ENCODE peak calls at places on chromosomes 4 and X, in five cellular contexts. F, E, O, S and V are unnamed samples.

GRCh38 chr4:103567591-103567990 is 152.2 kb downstream of the TACR3 start:
- DNase-seq in F (no peak), E (no peak), O (peak), S (no peak), V (no peak)

GRCh38 chrX:110003167-110004156 is 548 bp downstream of the TMEM164 start:
- DNase-seq in F (no peak), E (no peak), O (peak), S (no peak), V (peak)

GRCh38 chrX:15158736-15159406 is 111.0 kb downstream of the ASB9 start:
- DNase-seq in F (no peak), E (no peak), O (no peak), S (no peak), V (no peak)

GRCh38 chrX:10176121-10177003 is 19.6 kb downstream of the CLCN4 start:
- DNase-seq in F (no peak), E (no peak), O (peak), S (no peak), V (no peak)

GRCh38 chr4:39576268-39576667 is 49.0 kb upstream of the UGDH start:
- DNase-seq in F (no peak), E (no peak), O (no peak), S (peak), V (peak)

GRCh38 chrX:119990409-119990994 is 47.0 kb upstream of the NKAP start:
- DNase-seq in F (no peak), E (no peak), O (peak), S (no peak), V (peak)

GRCh38 chr4:148415500-148415899 is 26.7 kb downstream of the NR3C2 start:
- DNase-seq in F (no peak), E (no peak), O (peak), S (peak), V (no peak)

GRCh38 chrX:68872171-68872570 is 43.4 kb downstream of the EFNB1 start:
- DNase-seq in F (no peak), E (no peak), O (no peak), S (no peak), V (no peak)

GRCh38 chr4:40976343-40976742 is 226.6 kb downstream of the NSUN7 start:
- DNase-seq in F (no peak), E (no peak), O (peak), S (peak), V (no peak)

GRCh38 chrX:134547047-134547679 is 87.2 kb downstream of the HPRT1 start:
- DNase-seq in F (no peak), E (no peak), O (no peak), S (peak), V (no peak)

GRCh38 chr4:27318740-27319139 is 458.1 kb downstream of the STIM2 start:
- DNase-seq in F (peak), E (no peak), O (no peak), S (peak), V (peak)

GRCh38 chr4:129526812-129527211 is 430.9 kb downstream of the C4orf33 start:
- DNase-seq in F (peak), E (no peak), O (peak), S (no peak), V (no peak)

GRCh38 chr4:100906973-100907372 is 389.2 kb upstream of the EMCN start:
- DNase-seq in F (no peak), E (no peak), O (no peak), S (no peak), V (no peak)

GRCh38 chrX:150683536-150684146 is 9.6 kb upstream of the MTMR1 start:
- DNase-seq in F (no peak), E (no peak), O (peak), S (peak), V (no peak)

GRCh38 chr4:76562161-76562560 is 127.1 kb downstream of the SHROOM3 start:
- DNase-seq in F (no peak), E (peak), O (no peak), S (peak), V (no peak)

GRCh38 chr4:154818230-154818629 is 37.2 kb downstream of the RBM46 start:
- DNase-seq in F (no peak), E (no peak), O (no peak), S (no peak), V (no peak)

GRCh38 chrX:96685205-96686099 is 810 bp downstream of the DIAPH2 start:
- DNase-seq in F (peak), E (no peak), O (peak), S (peak), V (peak)

GRCh38 chrX:119500061-119500800 is 32.0 kb downstream of the SLC25A5 start:
- DNase-seq in F (no peak), E (no peak), O (no peak), S (no peak), V (no peak)

GRCh38 chrX:27571164-27571563 is 19.0 kb upstream of the DCAF8L2 start:
- DNase-seq in F (no peak), E (no peak), O (no peak), S (no peak), V (no peak)

GRCh38 chr4:143667461-143667860 is 33.0 kb downstream of the FREM3 start:
- DNase-seq in F (no peak), E (peak), O (no peak), S (peak), V (no peak)

GRCh38 chr4:6761540-6762243 is 20.8 kb upstream of the KIAA0232 start:
- DNase-seq in F (no peak), E (no peak), O (no peak), S (no peak), V (no peak)

GRCh38 chr4:40202474-40202873 is 5.6 kb downstream of the RHOH start:
- DNase-seq in F (no peak), E (no peak), O (no peak), S (no peak), V (no peak)

GRCh38 chrX:13898603-13899002 is 81.7 kb upstream of the GPM6B start:
- DNase-seq in F (no peak), E (no peak), O (no peak), S (peak), V (no peak)

GRCh38 chr4:52665592-52665991 is 6.5 kb upstream of the USP46 start:
- DNase-seq in F (no peak), E (no peak), O (peak), S (no peak), V (no peak)

GRCh38 chrX:1165535-1166196 is 46.8 kb downstream of the CRLF2 start:
- DNase-seq in F (no peak), E (no peak), O (no peak), S (no peak), V (no peak)

GRCh38 chr4:2786152-2786671 is 6.7 kb upstream of the SH3BP2 start:
- DNase-seq in F (no peak), E (no peak), O (no peak), S (no peak), V (no peak)

GRCh38 chr4:86895692-86896488 is 3.7 kb upstream of the C4orf36 start:
- DNase-seq in F (peak), E (peak), O (peak), S (peak), V (no peak)

GRCh38 chrX:51336584-51336983 is 4.0 kb downstream of the NUDT10 start:
- DNase-seq in F (no peak), E (peak), O (peak), S (peak), V (peak)

GRCh38 chrX:102085706-102086105 is 39.8 kb upstream of the TCEAL2 start:
- DNase-seq in F (no peak), E (no peak), O (peak), S (no peak), V (no peak)

GRCh38 chrX:119189586-119189985 is 46.5 kb upstream of the PGRMC1 start:
- DNase-seq in F (no peak), E (no peak), O (peak), S (no peak), V (no peak)

GRCh38 chr4:81650871-81651270 is 179.2 kb upstream of the RASGEF1B start:
- DNase-seq in F (no peak), E (no peak), O (no peak), S (no peak), V (no peak)

GRCh38 chr4:143701365-143701764 is 890 bp upstream of the FREM3 start:
- DNase-seq in F (no peak), E (no peak), O (no peak), S (no peak), V (no peak)

GRCh38 chrX:56797966-56798711 is 69.1 kb downstream of the NBDY start:
- DNase-seq in F (no peak), E (no peak), O (no peak), S (no peak), V (peak)

GRCh38 chrX:138026211-138026610 is 460.3 kb downstream of the ZIC3 start:
- DNase-seq in F (no peak), E (no peak), O (peak), S (no peak), V (no peak)

GRCh38 chrX:1853916-1854315 is 239.1 kb downstream of the ASMT start:
- DNase-seq in F (no peak), E (no peak), O (no peak), S (no peak), V (no peak)

GRCh38 chr4:63618883-63619573 is 790.2 kb downstream of the TECRL start:
- DNase-seq in F (no peak), E (no peak), O (peak), S (no peak), V (no peak)

GRCh38 chrX:23788521-23788920 is 5.5 kb downstream of the SAT1 start:
- DNase-seq in F (no peak), E (no peak), O (no peak), S (no peak), V (no peak)

GRCh38 chr4:138090918-138091659 is 151.1 kb downstream of the SLC7A11 start:
- DNase-seq in F (no peak), E (no peak), O (no peak), S (no peak), V (no peak)